ENCODE peak calls at places on chromosome 22, in ten cellular contexts. V is heart left ventricle; X is bronchial epithelial cell; M is GM23338; K is lower lobe of right lung; J is pancreas; G is left ventricle myocardium inferior; N is A673; B is NB4; Z is CD8-positive, alpha-beta T cell. E is an unnamed sample.
A peak's percentile ranks its signal among the peaks of the same experiment; 100 is the strongest.

GRCh38 chr22:25475554-25476022 is 88.9 kb upstream of the GRK3 start:
- DNase-seq in N (peak; percentile 82), X (no peak), B (no peak), V (peak; percentile 35), M (peak; percentile 27), Z (no peak), J (no peak), G (no peak), K (no peak), E (no peak)

GRCh38 chr22:25495286-25495685 is 69.2 kb upstream of the GRK3 start:
- DNase-seq in J (no peak), G (no peak), V (no peak), X (no peak), M (no peak), N (no peak), Z (no peak), K (no peak), B (no peak), E (no peak)

GRCh38 chr22:37601540-37602442 is 6.8 kb upstream of the GGA1 start:
- DNase-seq in G (no peak), M (peak; percentile 97), B (peak; percentile 96), X (peak; percentile 92), V (no peak), J (no peak), Z (no peak), K (no peak), N (peak; percentile 62), E (peak; percentile 85)

GRCh38 chr22:22342697-22343602 is 98.4 kb downstream of the VPREB1 start:
- DNase-seq in V (no peak), Z (peak; percentile 60), B (peak; percentile 38), G (peak; percentile 27), J (peak; percentile 94), K (peak; percentile 68), M (peak; percentile 98), N (peak; percentile 45), X (peak; percentile 79), E (peak; percentile 94)

GRCh38 chr22:37681556-37682049 is 4.5 kb upstream of the NOL12 start:
- DNase-seq in G (peak; percentile 61), M (peak; percentile 91), B (peak; percentile 86), X (peak; percentile 70), V (peak; percentile 73), K (peak; percentile 80), N (peak; percentile 80), J (peak; percentile 77), Z (peak; percentile 72), E (peak; percentile 81)

GRCh38 chr22:36486619-36487384 is 5.4 kb upstream of the TXN2 start:
- DNase-seq in Z (peak; percentile 71), G (no peak), K (no peak), N (peak; percentile 61), X (peak; percentile 44), M (peak; percentile 81), V (peak; percentile 53), J (peak; percentile 64), B (peak; percentile 78), E (peak; percentile 63)

GRCh38 chr22:34096770-34097169 is 176.5 kb upstream of the LARGE1 start:
- DNase-seq in J (no peak), X (no peak), M (no peak), Z (no peak), N (no peak), K (no peak), V (no peak), G (no peak), B (peak; percentile 60), E (no peak)

GRCh38 chr22:34111210-34111824 is 191.0 kb upstream of the LARGE1 start:
- DNase-seq in M (peak; percentile 80), X (peak; percentile 12), B (peak; percentile 43), Z (no peak), J (no peak), V (no peak), G (no peak), K (no peak), N (peak; percentile 2), E (peak; percentile 22)

GRCh38 chr22:37626144-37626543 is 13.3 kb upstream of the SH3BP1 start:
- DNase-seq in K (peak; percentile 76), G (peak; percentile 78), J (no peak), V (peak; percentile 71), X (no peak), N (peak; percentile 39), B (no peak), M (no peak), Z (no peak), E (no peak)

GRCh38 chr22:22593964-22594656 is 35.0 kb upstream of the PRAME start:
- DNase-seq in V (no peak), Z (peak; percentile 48), G (no peak), M (peak; percentile 78), N (peak; percentile 78), J (peak; percentile 70), B (peak; percentile 74), X (peak; percentile 31), K (peak; percentile 57), E (peak; percentile 41)

GRCh38 chr22:23072035-23072910 is 2.0 kb downstream of the GNAZ start:
- DNase-seq in K (peak; percentile 28), X (no peak), N (no peak), G (peak; percentile 2), Z (no peak), J (peak; percentile 46), B (no peak), V (peak; percentile 5), M (no peak), E (no peak)

GRCh38 chr22:41369089-41369745 is 12.5 kb upstream of the TEF start:
- DNase-seq in V (no peak), G (no peak), Z (no peak), B (no peak), J (no peak), K (no peak), M (no peak), N (no peak), X (no peak), E (no peak)

GRCh38 chr22:24422078-24422665 is 5.2 kb upstream of the ADORA2A start:
- DNase-seq in M (no peak), Z (no peak), V (no peak), N (no peak), J (no peak), B (no peak), X (no peak), K (peak; percentile 22), G (no peak), E (no peak)

GRCh38 chr22:24426436-24426835 is 963 bp upstream of the ADORA2A start:
- DNase-seq in Z (no peak), J (peak; percentile 43), M (no peak), N (no peak), G (no peak), B (no peak), K (no peak), V (no peak), X (no peak), E (no peak)

GRCh38 chr22:24424901-24425775 is 2.3 kb upstream of the ADORA2A start:
- DNase-seq in G (no peak), N (no peak), B (no peak), K (no peak), J (peak; percentile 56), V (no peak), X (no peak), Z (no peak), M (no peak), E (no peak)

GRCh38 chr22:24423519-24424000 is 3.8 kb upstream of the ADORA2A start:
- DNase-seq in Z (peak; percentile 39), N (peak; percentile 49), M (peak; percentile 70), B (peak; percentile 66), J (peak; percentile 92), K (peak; percentile 82), V (peak; percentile 62), X (no peak), G (peak; percentile 71), E (no peak)

DNA sequence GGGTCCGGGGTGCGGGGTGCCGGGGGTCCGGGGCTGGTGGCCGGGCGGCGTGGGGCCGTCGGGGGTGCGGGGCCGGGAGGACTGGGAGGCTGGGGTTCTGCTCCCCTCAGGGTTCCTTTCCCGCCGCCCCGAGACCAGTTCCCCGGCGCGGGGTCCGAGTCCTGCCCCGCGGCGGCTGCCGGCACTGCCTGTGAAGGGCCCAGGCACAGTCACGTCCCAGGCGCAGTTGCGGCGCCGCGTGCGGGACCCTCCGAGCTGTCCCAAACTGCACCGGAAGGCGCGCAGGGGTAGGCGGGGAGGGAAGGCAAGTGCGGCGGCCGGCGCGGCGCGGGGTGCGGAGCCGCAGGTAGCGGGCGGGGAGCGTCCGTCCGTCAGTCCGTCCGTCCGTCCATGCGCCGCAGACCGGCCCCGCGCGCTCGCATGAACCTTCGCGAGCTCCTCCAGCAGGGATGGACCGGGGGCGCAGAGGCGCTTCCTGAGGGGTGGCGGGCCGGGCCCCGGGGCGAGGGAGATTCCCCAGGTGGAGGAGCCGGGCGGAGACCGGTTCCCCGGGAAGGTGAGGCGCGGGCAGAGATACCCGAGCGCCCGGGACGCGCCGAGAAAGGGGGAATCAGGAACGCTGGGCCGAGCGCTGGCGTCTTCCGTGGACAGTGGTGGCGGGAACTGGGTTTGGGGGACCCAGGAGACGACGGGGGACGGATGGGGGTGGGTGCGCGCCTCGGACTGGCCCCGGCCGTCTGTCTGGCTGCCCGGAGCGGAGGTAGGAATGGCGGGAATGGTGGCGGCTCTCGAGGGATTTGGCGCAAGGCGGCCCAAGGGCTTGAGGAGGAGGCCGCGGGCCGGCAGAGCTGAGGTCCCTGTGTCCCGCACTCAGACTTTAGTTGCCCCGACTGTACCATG is 3.1 kb upstream of the ADORA2A start:
- DNase-seq in J (peak; percentile 72), N (no peak), G (no peak), X (no peak), K (peak; percentile 62), V (peak; percentile 30), B (peak; percentile 53), M (peak; percentile 72), Z (peak; percentile 52), E (no peak)
- H3K4me3 ChIP-seq in J (peak overlapping the region; percentile 43), N (peak overlapping the region; percentile 58), G (peak overlapping the region; percentile 89), X (peak overlapping the region; percentile 42), K (peak overlapping the region; percentile 75), V (peak overlapping the region; percentile 76), B (peak overlapping the region; percentile 48), M (peak overlapping the region; percentile 73), Z (peak overlapping the region; percentile 47), E (peak overlapping the region; percentile 26)

GRCh38 chr22:28917747-28918543 is 34.6 kb downstream of the ZNRF3 start:
- DNase-seq in X (no peak), K (no peak), V (peak; percentile 49), Z (no peak), N (peak; percentile 25), B (peak; percentile 9), G (peak; percentile 28), J (peak; percentile 65), M (peak; percentile 54), E (no peak)
- TF ChIP-seq CTCF in X (no peak), K (no peak), V (no peak), Z (no peak), N (no peak), B (no peak), G (no peak), J (no peak), M (peak; percentile 13), E (no peak)

GRCh38 chr22:45688606-45689080 is 17.0 kb downstream of the ATXN10 start:
- DNase-seq in K (no peak), V (no peak), M (no peak), G (no peak), Z (no peak), X (peak; percentile 79), J (no peak), B (peak; percentile 36), N (no peak), E (peak; percentile 67)
- H3K4me3 ChIP-seq in K (no peak overlapping the region), V (no peak overlapping the region), M (no peak overlapping the region), G (no peak overlapping the region), Z (no peak overlapping the region), X (no peak overlapping the region), J (no peak overlapping the region), B (no peak overlapping the region), N (no peak overlapping the region), E (no peak overlapping the region)

DNA sequence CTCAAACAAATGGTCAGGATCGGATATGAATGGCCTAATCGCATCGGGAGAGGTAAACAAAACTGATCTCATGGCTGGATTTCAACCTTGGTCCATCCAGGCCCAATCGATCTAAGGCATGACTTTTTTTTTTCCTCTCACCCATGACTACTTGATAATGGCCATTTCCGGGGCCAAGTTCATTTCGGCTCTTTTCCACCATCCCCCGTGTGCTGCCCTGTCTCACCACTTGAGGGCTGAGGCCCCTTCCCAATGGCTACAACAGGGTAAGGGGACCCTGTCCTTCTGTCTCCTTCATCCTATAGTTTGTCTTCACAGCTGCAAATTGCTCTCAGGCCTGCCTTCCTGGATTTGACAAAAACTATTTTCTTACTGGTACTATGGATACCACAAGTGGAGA is 26.7 kb downstream of the GRAP2 start:
- DNase-seq in J (no peak), V (no peak), M (peak; percentile 73), X (no peak), K (no peak), G (no peak), B (peak; percentile 4), Z (no peak), N (no peak), E (no peak)
- TF ChIP-seq CTCF in J (no peak), V (no peak), M (peak; percentile 64), X (no peak), K (no peak), G (no peak), B (peak; percentile 18), Z (peak; percentile 20), N (peak; percentile 28), E (no peak)